ENCODE peak calls at places on chromosomes 5 and 9, in ten cellular contexts. C, A, X, Z, Y, H, E, Q, R and L are unnamed samples.

GRCh38 chr9:98742325-98743280 is 33.9 kb upstream of the GABBR2 start:
- DNase-seq in H (peak; percentile 54), C (no peak), Y (peak; percentile 59), Z (no peak), A (no peak), R (no peak), E (no peak), X (no peak), Q (no peak), L (no peak)

GRCh38 chr5:135999396-136000139 is 29.2 kb upstream of the TGFBI start:
- DNase-seq in H (peak; percentile 88), C (no peak), A (no peak), E (peak; percentile 38), X (no peak), Q (no peak), Z (no peak), Y (no peak), R (no peak), L (no peak)

GRCh38 chr9:35568196-35568595 is 36.9 kb upstream of the TESK1 start:
- DNase-seq in E (no peak), Q (no peak), X (no peak), C (no peak), Z (no peak), H (peak; percentile 24), A (no peak), R (no peak), Y (no peak), L (no peak)

GRCh38 chr5:167770461-167770860 is 521.0 kb upstream of the WWC1 start:
- DNase-seq in H (peak; percentile 93), Y (peak; percentile 12), A (no peak), Q (no peak), X (no peak), C (no peak), Z (no peak), E (no peak), R (no peak), L (no peak)

GRCh38 chr9:109437286-109437685 is 60.8 kb downstream of the PTPN3 start:
- DNase-seq in Y (no peak), Z (no peak), R (no peak), X (no peak), H (no peak), C (no peak), A (no peak), E (no peak), Q (no peak), L (no peak)

GRCh38 chr5:36152324-36153298 is 700 bp downstream of the SKP2 start:
- DNase-seq in R (no peak), C (no peak), A (no peak), Q (no peak), E (peak; percentile 15), Z (no peak), H (peak; percentile 54), X (peak; percentile 9), Y (peak; percentile 22), L (no peak)

GRCh38 chr9:137892424-137893191 is 15.0 kb downstream of the CACNA1B start:
- DNase-seq in X (no peak), C (no peak), E (no peak), R (peak; percentile 16), Z (no peak), H (no peak), Q (no peak), A (no peak), Y (no peak), L (no peak)

GRCh38 chr9:120692901-120693573 is 21.2 kb downstream of the MEGF9 start:
- DNase-seq in Z (no peak), H (no peak), X (no peak), E (peak; percentile 63), Y (no peak), Q (no peak), C (no peak), R (no peak), A (no peak), L (no peak)

GRCh38 chr5:169081008-169081724 is 219.8 kb downstream of the SLIT3 start:
- DNase-seq in Q (no peak), A (no peak), H (no peak), C (no peak), R (no peak), Z (peak; percentile 23), X (no peak), Y (no peak), E (no peak), L (no peak)